ENCODE peak calls at places on chromosomes 13 and 19, in five cellular contexts. F is breast epithelium, N is heart left ventricle, X is prostate gland, V is esophagus squamous epithelium. Z is an unnamed sample.

GRCh38 chr13:39682310-39682709 is 26.8 kb downstream of the COG6 start:
- DNase-seq in F (no peak), N (no peak), X (no peak), V (no peak), Z (no peak)

GRCh38 chr19:34316247-34316646 is 48.7 kb upstream of the GPI start:
- DNase-seq in F (no peak), N (no peak), X (no peak), V (no peak), Z (no peak)

GRCh38 chr19:1757468-1758230 is 4.3 kb downstream of the ONECUT3 start:
- DNase-seq in F (no peak), N (no peak), X (no peak), V (no peak), Z (no peak)

GRCh38 chr19:40762754-40763153 is 11.8 kb downstream of the SNRPA start:
- DNase-seq in F (no peak), N (no peak), X (no peak), V (no peak), Z (no peak)

GRCh38 chr13:95256086-95256485 is 45.2 kb downstream of the ABCC4 start:
- DNase-seq in F (no peak), N (no peak), X (no peak), V (no peak), Z (no peak)

GRCh38 chr19:27674701-27675100 is 1538.2 kb downstream of the UQCRFS1 start:
- DNase-seq in F (no peak), N (no peak), X (no peak), V (no peak), Z (no peak)

GRCh38 chr19:36054733-36055686 is at the start of gene WDR62:
- DNase-seq in F (peak; percentile 94), N (peak; percentile 97), X (peak; percentile 92), V (peak; percentile 89), Z (peak; percentile 92)

GRCh38 chr13:25847145-25847544 is 204.7 kb downstream of the SHISA2 start:
- DNase-seq in F (no peak), N (no peak), X (no peak), V (no peak), Z (no peak)

GRCh38 chr13:99144306-99144705 is 56.3 kb upstream of the UBAC2 start:
- DNase-seq in F (no peak), N (no peak), X (no peak), V (no peak), Z (no peak)

GRCh38 chr19:40466219-40467006 is at the start of gene SPTBN4:
- DNase-seq in F (peak; percentile 43), N (peak; percentile 67), X (no peak), V (no peak), Z (peak; percentile 38)

GRCh38 chr13:113973218-113974164 is at the start of gene C13orf46:
- DNase-seq in F (no peak), N (peak; percentile 55), X (no peak), V (no peak), Z (peak; percentile 10)

GRCh38 chr13:98370806-98371553 is 193.9 kb upstream of the RNF113B start:
- DNase-seq in F (no peak), N (no peak), X (peak; percentile 58), V (no peak), Z (peak; percentile 74)

GRCh38 chr13:59299584-59299983 is 864.1 kb downstream of the DIAPH3 start:
- DNase-seq in F (no peak), N (no peak), X (no peak), V (no peak), Z (no peak)

GRCh38 chr13:24232474-24232873 is 72.0 kb downstream of the SPATA13 start:
- DNase-seq in F (no peak), N (no peak), X (no peak), V (no peak), Z (no peak)

GRCh38 chr19:4362871-4363545 is 19.6 kb downstream of the MPND start:
- DNase-seq in F (no peak), N (no peak), X (no peak), V (no peak), Z (no peak)

GRCh38 chr13:23022667-23023066 is 158.1 kb upstream of the SGCG start:
- DNase-seq in F (no peak), N (no peak), X (no peak), V (no peak), Z (no peak)

GRCh38 chr13:99196466-99197256 is 4.0 kb upstream of the UBAC2 start:
- DNase-seq in F (no peak), N (no peak), X (no peak), V (no peak), Z (no peak)

GRCh38 chr19:8084152-8084551 is 31.6 kb downstream of the CCL25 start:
- DNase-seq in F (no peak), N (no peak), X (no peak), V (no peak), Z (no peak)

GRCh38 chr13:51614350-51614786 is 30.1 kb downstream of the WDFY2 start:
- DNase-seq in F (peak; percentile 33), N (no peak), X (no peak), V (no peak), Z (no peak)

GRCh38 chr19:47228168-47228936 is 2.6 kb downstream of the BBC3 start:
- DNase-seq in F (peak; percentile 80), N (peak; percentile 75), X (no peak), V (no peak), Z (peak; percentile 58)

GRCh38 chr19:17346109-17346671 is 8.8 kb downstream of the GTPBP3 start:
- DNase-seq in F (no peak), N (peak; percentile 88), X (peak; percentile 60), V (no peak), Z (peak; percentile 80)

GRCh38 chr13:20495087-20496023 is 30.3 kb downstream of the CRYL1 start:
- DNase-seq in F (peak; percentile 43), N (no peak), X (peak; percentile 67), V (no peak), Z (peak; percentile 73)

GRCh38 chr13:47933688-47934011 is 67.4 kb downstream of the SUCLA2 start:
- DNase-seq in F (no peak), N (no peak), X (no peak), V (no peak), Z (no peak)

GRCh38 chr19:47324502-47324901 is 7.5 kb upstream of the C5AR2 start:
- DNase-seq in F (peak; percentile 25), N (no peak), X (no peak), V (no peak), Z (peak; percentile 13)

GRCh38 chr13:30745917-30746686 is 10.8 kb downstream of the ALOX5AP start:
- DNase-seq in F (no peak), N (no peak), X (no peak), V (no peak), Z (peak; percentile 66)

GRCh38 chr19:1133471-1133929 is 29.7 kb downstream of the GPX4 start:
- DNase-seq in F (no peak), N (no peak), X (no peak), V (peak; percentile 41), Z (peak; percentile 43)

GRCh38 chr19:14381689-14382474 is 638 bp downstream of the ADGRE5 start:
- DNase-seq in F (no peak), N (no peak), X (no peak), V (no peak), Z (peak; percentile 73)

GRCh38 chr13:104900186-104900817 is 1635.2 kb downstream of the EFNB2 start:
- DNase-seq in F (no peak), N (no peak), X (no peak), V (no peak), Z (no peak)

GRCh38 chr19:32091196-32091595 is 254.2 kb upstream of the ZNF507 start:
- DNase-seq in F (no peak), N (no peak), X (no peak), V (no peak), Z (no peak)

GRCh38 chr13:18943273-18943672 is 238.4 kb downstream of the TUBA3C start:
- DNase-seq in F (no peak), N (no peak), X (no peak), V (no peak), Z (no peak)

GRCh38 chr13:41693434-41693833 is 236.1 kb downstream of the RGCC start:
- DNase-seq in F (no peak), N (no peak), X (no peak), V (no peak), Z (no peak)

GRCh38 chr19:51027126-51027806 is 850 bp upstream of the KLK11 start:
- DNase-seq in F (no peak), N (no peak), X (peak; percentile 31), V (no peak), Z (peak; percentile 56)

GRCh38 chr13:34249546-34249945 is 431.6 kb downstream of the RFC3 start:
- DNase-seq in F (no peak), N (no peak), X (no peak), V (no peak), Z (no peak)

GRCh38 chr13:72437458-72437857 is 290.0 kb downstream of the MZT1 start:
- DNase-seq in F (no peak), N (no peak), X (no peak), V (no peak), Z (no peak)

GRCh38 chr13:45331123-45331619 is 9.8 kb downstream of the TPT1 start:
- DNase-seq in F (no peak), N (no peak), X (no peak), V (no peak), Z (no peak)
- TF ChIP-seq POLR2A in F (no peak), N (no peak), X (no peak), V (no peak), Z (no peak)

GRCh38 chr19:55079400-55080038 is 3.9 kb downstream of the EPS8L1 start:
- DNase-seq in F (no peak), N (no peak), X (no peak), V (no peak), Z (no peak)
- H3K27me3 ChIP-seq in F (peaks cover 17% of the 10 kb centered on the region), N (peaks cover 72% of the 10 kb centered on the region), X (no peaks in the 10 kb centered on the region), V (no peaks in the 10 kb centered on the region), Z (peaks cover 22% of the 10 kb centered on the region)

GRCh38 chr19:48513289-48514122 is 1.9 kb upstream of the LMTK3 start:
- DNase-seq in F (no peak), N (peak; percentile 66), X (peak; percentile 72), V (no peak), Z (peak; percentile 80)
- H3K27ac ChIP-seq in F (no peak overlapping the region), N (no peak overlapping the region), X (peak overlapping the region; percentile 45), V (peak overlapping the region; percentile 45), Z (no peak overlapping the region)

DNA sequence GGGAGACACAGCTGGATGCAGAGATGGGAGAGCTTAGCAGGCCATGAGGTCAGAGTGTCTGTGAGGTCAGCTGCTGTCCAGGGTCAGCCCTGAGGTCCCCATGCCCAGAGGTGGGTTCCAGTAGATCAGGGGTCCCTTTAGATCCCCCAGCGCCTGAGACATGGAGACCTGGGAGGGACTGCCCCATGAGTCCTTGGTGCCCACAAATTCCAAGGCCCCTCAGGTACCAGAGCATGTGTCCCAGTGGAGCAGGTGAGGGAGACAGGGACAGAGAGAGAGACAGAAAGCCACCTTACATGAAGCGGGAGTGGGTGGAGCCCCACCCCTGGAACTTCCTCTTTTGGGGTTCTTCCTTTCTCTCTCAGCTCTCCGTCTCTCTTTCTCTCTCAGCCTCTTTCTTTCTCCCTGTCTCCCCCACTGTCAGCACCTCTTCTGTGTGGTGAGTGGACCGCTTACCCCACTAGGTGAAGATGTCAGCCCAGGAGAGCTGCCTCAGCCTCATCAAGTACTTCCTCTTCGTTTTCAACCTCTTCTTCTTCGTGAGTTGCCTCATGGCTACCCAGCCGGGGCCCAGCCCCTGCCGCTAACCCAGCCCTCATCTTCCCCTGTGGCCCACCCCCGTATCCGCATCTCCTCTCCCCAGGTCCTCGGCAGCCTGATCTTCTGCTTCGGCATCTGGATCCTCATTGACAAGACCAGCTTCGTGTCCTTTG is at the start of gene CD37:
- DNase-seq in F (peak; percentile 18), N (no peak), X (no peak), V (no peak), Z (no peak)
- TF ChIP-seq POLR2A in F (no peak), N (no peak), X (no peak), V (no peak), Z (no peak)